ENCODE peak calls at places on chromosomes 5 and 9, in ten cellular contexts. T is stimulated activated naive B cell treated with anti-CD40 and anti-IgM and Interleukin-4, amounts not matched to agents 10 μg/mL and 1 μg/mL and 100 μg/mL, for 72 hours; A is posterior vena cava; O is H54; Z is stimulated activated CD4-positive, alpha-beta T cell treated with anti-CD3 and anti-CD28 coated beads, Interleukin-4, amount 100 ng/mL, for 4 hours; L is activated naive CD4-positive, alpha-beta T cell; H is ACHN; J is glutamatergic neuron; G is NT2/D1; W is KG1. C is an unnamed sample.

GRCh38 chr5:141879941-141880738 is 1.9 kb upstream of the PCDH1 start:
- DNase-seq in O (no peak), A (peak; percentile 68), J (no peak), G (no peak), L (no peak), T (no peak), Z (no peak), H (no peak), W (no peak), C (no peak)

GRCh38 chr9:125137200-125137599 is 6.1 kb downstream of the SCAI start:
- DNase-seq in J (no peak), G (no peak), Z (no peak), T (no peak), L (no peak), O (no peak), H (no peak), W (no peak), A (no peak), C (no peak)

GRCh38 chr9:80707120-80707519 is 982.2 kb downstream of the TLE1 start:
- DNase-seq in W (no peak), O (no peak), L (no peak), H (peak; percentile 83), A (no peak), T (no peak), Z (no peak), G (no peak), J (no peak), C (no peak)

GRCh38 chr5:88244686-88245085 is 24.0 kb downstream of the TMEM161B start:
- DNase-seq in T (no peak), W (no peak), H (no peak), O (no peak), A (no peak), J (no peak), G (no peak), Z (no peak), L (no peak), C (no peak)

GRCh38 chr5:43256261-43256966 is 56.8 kb downstream of the HMGCS1 start:
- DNase-seq in Z (no peak), L (no peak), W (no peak), A (no peak), G (no peak), J (no peak), H (peak; percentile 22), O (no peak), T (no peak), C (no peak)

GRCh38 chr5:172931001-172931536 is 28.2 kb upstream of the RPL26L1 start:
- DNase-seq in H (peak; percentile 96), W (no peak), G (no peak), Z (no peak), O (peak; percentile 70), A (peak; percentile 92), T (no peak), J (no peak), L (no peak), C (no peak)

GRCh38 chr9:126222835-126223431 is 103.7 kb upstream of the MVB12B start:
- DNase-seq in O (no peak), L (no peak), W (no peak), J (no peak), G (no peak), Z (no peak), H (no peak), A (peak; percentile 76), T (no peak), C (no peak)

GRCh38 chr9:82418334-82418733 is 429.8 kb downstream of the SPATA31D1 start:
- DNase-seq in H (no peak), W (no peak), G (no peak), A (no peak), Z (no peak), J (no peak), L (no peak), O (no peak), T (no peak), C (no peak)

GRCh38 chr9:124346347-124347163 is 68.7 kb downstream of the PSMB7 start:
- DNase-seq in H (no peak), G (no peak), Z (no peak), L (no peak), A (peak; percentile 76), O (no peak), W (no peak), J (no peak), T (no peak), C (no peak)

GRCh38 chr9:107375651-107376369 is 92.7 kb downstream of the RAD23B start:
- DNase-seq in W (no peak), J (no peak), H (no peak), T (no peak), A (no peak), G (no peak), O (no peak), L (no peak), Z (no peak), C (no peak)